ENCODE peak calls at places on chromosomes 16 and 17, in nine cellular contexts. One of them, this sample, is unnamed.

GRCh38 chr16:2228161-2228824 is 4.9 kb downstream of the E4F1 start:
- DNase-seq in COR-L47: no peak
- DNase-seq in ELR: no peak
- DNase-seq in NCI-H446: no peak
- DNase-seq in D341Med: no peak
- DNase-seq in fibroblast of the conjunctiva: no peak
- DNase-seq in stimulated activated CD4-positive, alpha-beta T cell treated with anti-CD3 and anti-CD28 coated beads, Interleukin-2, amount 100 ng/mL, for 24 hours: no peak
- DNase-seq in effector CD4-positive, alpha-beta T cell: no peak
- DNase-seq in naive B cell: no peak
- DNase-seq in this sample: no peak

GRCh38 chr17:67613961-67614360 is 103.8 kb upstream of the NOL11 start:
- DNase-seq in naive B cell: no peak
- DNase-seq in NCI-H446: no peak
- DNase-seq in effector CD4-positive, alpha-beta T cell: no peak
- DNase-seq in COR-L47: no peak
- DNase-seq in stimulated activated CD4-positive, alpha-beta T cell treated with anti-CD3 and anti-CD28 coated beads, Interleukin-2, amount 100 ng/mL, for 24 hours: no peak
- DNase-seq in ELR: no peak
- DNase-seq in fibroblast of the conjunctiva: no peak
- DNase-seq in D341Med: no peak
- DNase-seq in this sample: no peak

GRCh38 chr16:28295213-28295612 is 2.9 kb downstream of the SBK1 start:
- DNase-seq in NCI-H446: no peak
- DNase-seq in fibroblast of the conjunctiva: no peak
- DNase-seq in COR-L47: no peak
- DNase-seq in stimulated activated CD4-positive, alpha-beta T cell treated with anti-CD3 and anti-CD28 coated beads, Interleukin-2, amount 100 ng/mL, for 24 hours: no peak
- DNase-seq in effector CD4-positive, alpha-beta T cell: no peak
- DNase-seq in D341Med: no peak
- DNase-seq in ELR: no peak
- DNase-seq in naive B cell: no peak
- DNase-seq in this sample: no peak

GRCh38 chr16:11097094-11097781 is 152.9 kb downstream of the CLEC16A start:
- DNase-seq in NCI-H446: no peak
- DNase-seq in naive B cell: no peak
- DNase-seq in fibroblast of the conjunctiva: no peak
- DNase-seq in COR-L47: no peak
- DNase-seq in D341Med: no peak
- DNase-seq in effector CD4-positive, alpha-beta T cell: no peak
- DNase-seq in ELR: peak; percentile 35
- DNase-seq in stimulated activated CD4-positive, alpha-beta T cell treated with anti-CD3 and anti-CD28 coated beads, Interleukin-2, amount 100 ng/mL, for 24 hours: no peak
- DNase-seq in this sample: no peak

GRCh38 chr16:1347286-1347855 is 4.3 kb downstream of the TSR3 start:
- DNase-seq in COR-L47: no peak
- DNase-seq in ELR: no peak
- DNase-seq in NCI-H446: no peak
- DNase-seq in D341Med: no peak
- DNase-seq in naive B cell: no peak
- DNase-seq in stimulated activated CD4-positive, alpha-beta T cell treated with anti-CD3 and anti-CD28 coated beads, Interleukin-2, amount 100 ng/mL, for 24 hours: no peak
- DNase-seq in effector CD4-positive, alpha-beta T cell: no peak
- DNase-seq in fibroblast of the conjunctiva: no peak
- DNase-seq in this sample: no peak

GRCh38 chr16:31467151-31467550 is 4.8 kb upstream of the TGFB1I1 start:
- DNase-seq in COR-L47: no peak
- DNase-seq in D341Med: no peak
- DNase-seq in stimulated activated CD4-positive, alpha-beta T cell treated with anti-CD3 and anti-CD28 coated beads, Interleukin-2, amount 100 ng/mL, for 24 hours: no peak
- DNase-seq in fibroblast of the conjunctiva: no peak
- DNase-seq in naive B cell: no peak
- DNase-seq in ELR: peak; percentile 40
- DNase-seq in effector CD4-positive, alpha-beta T cell: no peak
- DNase-seq in NCI-H446: no peak
- DNase-seq in this sample: no peak

GRCh38 chr16:472199-472504 is 46.7 kb downstream of the RAB11FIP3 start:
- DNase-seq in stimulated activated CD4-positive, alpha-beta T cell treated with anti-CD3 and anti-CD28 coated beads, Interleukin-2, amount 100 ng/mL, for 24 hours: no peak
- DNase-seq in effector CD4-positive, alpha-beta T cell: no peak
- DNase-seq in D341Med: no peak
- DNase-seq in NCI-H446: no peak
- DNase-seq in ELR: no peak
- DNase-seq in naive B cell: no peak
- DNase-seq in fibroblast of the conjunctiva: no peak
- DNase-seq in COR-L47: no peak
- DNase-seq in this sample: no peak

GRCh38 chr17:6505425-6506142 is 50.8 kb downstream of the PITPNM3 start:
- DNase-seq in ELR: no peak
- DNase-seq in naive B cell: no peak
- DNase-seq in stimulated activated CD4-positive, alpha-beta T cell treated with anti-CD3 and anti-CD28 coated beads, Interleukin-2, amount 100 ng/mL, for 24 hours: no peak
- DNase-seq in fibroblast of the conjunctiva: no peak
- DNase-seq in effector CD4-positive, alpha-beta T cell: no peak
- DNase-seq in D341Med: no peak
- DNase-seq in COR-L47: no peak
- DNase-seq in NCI-H446: no peak
- DNase-seq in this sample: peak; percentile 69

GRCh38 chr16:53816211-53816610 is 112.3 kb downstream of the FTO start:
- DNase-seq in NCI-H446: no peak
- DNase-seq in fibroblast of the conjunctiva: no peak
- DNase-seq in stimulated activated CD4-positive, alpha-beta T cell treated with anti-CD3 and anti-CD28 coated beads, Interleukin-2, amount 100 ng/mL, for 24 hours: no peak
- DNase-seq in naive B cell: no peak
- DNase-seq in ELR: peak; percentile 18
- DNase-seq in effector CD4-positive, alpha-beta T cell: no peak
- DNase-seq in D341Med: no peak
- DNase-seq in COR-L47: no peak
- DNase-seq in this sample: no peak

GRCh38 chr16:86579268-86580062 is 1.1 kb downstream of the FOXL1 start:
- DNase-seq in naive B cell: no peak
- DNase-seq in D341Med: no peak
- DNase-seq in fibroblast of the conjunctiva: no peak
- DNase-seq in NCI-H446: no peak
- DNase-seq in ELR: peak; percentile 59
- DNase-seq in effector CD4-positive, alpha-beta T cell: no peak
- DNase-seq in stimulated activated CD4-positive, alpha-beta T cell treated with anti-CD3 and anti-CD28 coated beads, Interleukin-2, amount 100 ng/mL, for 24 hours: no peak
- DNase-seq in COR-L47: no peak
- DNase-seq in this sample: no peak

GRCh38 chr17:57090560-57091185 is 5.6 kb downstream of the AKAP1 start:
- DNase-seq in naive B cell: no peak
- DNase-seq in COR-L47: no peak
- DNase-seq in ELR: peak; percentile 18
- DNase-seq in fibroblast of the conjunctiva: no peak
- DNase-seq in stimulated activated CD4-positive, alpha-beta T cell treated with anti-CD3 and anti-CD28 coated beads, Interleukin-2, amount 100 ng/mL, for 24 hours: no peak
- DNase-seq in effector CD4-positive, alpha-beta T cell: no peak
- DNase-seq in D341Med: no peak
- DNase-seq in NCI-H446: no peak
- DNase-seq in this sample: no peak

GRCh38 chr17:59492091-59492451 is 73.3 kb upstream of the DHX40 start:
- DNase-seq in fibroblast of the conjunctiva: no peak
- DNase-seq in NCI-H446: no peak
- DNase-seq in stimulated activated CD4-positive, alpha-beta T cell treated with anti-CD3 and anti-CD28 coated beads, Interleukin-2, amount 100 ng/mL, for 24 hours: no peak
- DNase-seq in COR-L47: no peak
- DNase-seq in naive B cell: no peak
- DNase-seq in ELR: no peak
- DNase-seq in effector CD4-positive, alpha-beta T cell: no peak
- DNase-seq in D341Med: no peak
- DNase-seq in this sample: no peak

GRCh38 chr17:36602924-36603384 is 1.6 kb downstream of the MRM1 start:
- DNase-seq in effector CD4-positive, alpha-beta T cell: peak; percentile 54
- DNase-seq in D341Med: peak; percentile 83
- DNase-seq in COR-L47: peak; percentile 68
- DNase-seq in stimulated activated CD4-positive, alpha-beta T cell treated with anti-CD3 and anti-CD28 coated beads, Interleukin-2, amount 100 ng/mL, for 24 hours: peak; percentile 70
- DNase-seq in NCI-H446: peak; percentile 44
- DNase-seq in ELR: peak; percentile 76
- DNase-seq in fibroblast of the conjunctiva: peak; percentile 61
- DNase-seq in naive B cell: peak; percentile 63
- DNase-seq in this sample: peak; percentile 58

GRCh38 chr16:85650864-85651811 is 37.6 kb downstream of the GINS2 start:
- DNase-seq in D341Med: no peak
- DNase-seq in NCI-H446: no peak
- DNase-seq in COR-L47: peak; percentile 26
- DNase-seq in fibroblast of the conjunctiva: no peak
- DNase-seq in stimulated activated CD4-positive, alpha-beta T cell treated with anti-CD3 and anti-CD28 coated beads, Interleukin-2, amount 100 ng/mL, for 24 hours: no peak
- DNase-seq in ELR: no peak
- DNase-seq in naive B cell: no peak
- DNase-seq in effector CD4-positive, alpha-beta T cell: no peak
- DNase-seq in this sample: no peak

GRCh38 chr16:85274924-85275323 is 162.7 kb upstream of the CIBAR2 start:
- DNase-seq in ELR: no peak
- DNase-seq in naive B cell: no peak
- DNase-seq in effector CD4-positive, alpha-beta T cell: no peak
- DNase-seq in D341Med: no peak
- DNase-seq in stimulated activated CD4-positive, alpha-beta T cell treated with anti-CD3 and anti-CD28 coated beads, Interleukin-2, amount 100 ng/mL, for 24 hours: no peak
- DNase-seq in NCI-H446: no peak
- DNase-seq in fibroblast of the conjunctiva: no peak
- DNase-seq in COR-L47: no peak
- DNase-seq in this sample: no peak

GRCh38 chr17:30915833-30916611 is 5.7 kb upstream of the ADAP2 start:
- DNase-seq in fibroblast of the conjunctiva: no peak
- DNase-seq in COR-L47: no peak
- DNase-seq in NCI-H446: no peak
- DNase-seq in naive B cell: no peak
- DNase-seq in stimulated activated CD4-positive, alpha-beta T cell treated with anti-CD3 and anti-CD28 coated beads, Interleukin-2, amount 100 ng/mL, for 24 hours: no peak
- DNase-seq in D341Med: no peak
- DNase-seq in effector CD4-positive, alpha-beta T cell: no peak
- DNase-seq in ELR: no peak
- DNase-seq in this sample: no peak

GRCh38 chr16:77250395-77250794 is 51.2 kb downstream of the SYCE1L start:
- DNase-seq in fibroblast of the conjunctiva: peak; percentile 13
- DNase-seq in NCI-H446: no peak
- DNase-seq in stimulated activated CD4-positive, alpha-beta T cell treated with anti-CD3 and anti-CD28 coated beads, Interleukin-2, amount 100 ng/mL, for 24 hours: no peak
- DNase-seq in ELR: no peak
- DNase-seq in effector CD4-positive, alpha-beta T cell: no peak
- DNase-seq in naive B cell: no peak
- DNase-seq in COR-L47: no peak
- DNase-seq in D341Med: no peak
- DNase-seq in this sample: no peak

GRCh38 chr17:63697341-63698286 is 2.3 kb downstream of the LIMD2 start:
- DNase-seq in naive B cell: peak; percentile 94
- DNase-seq in stimulated activated CD4-positive, alpha-beta T cell treated with anti-CD3 and anti-CD28 coated beads, Interleukin-2, amount 100 ng/mL, for 24 hours: peak; percentile 77
- DNase-seq in COR-L47: no peak
- DNase-seq in effector CD4-positive, alpha-beta T cell: peak; percentile 82
- DNase-seq in D341Med: peak; percentile 78
- DNase-seq in NCI-H446: no peak
- DNase-seq in fibroblast of the conjunctiva: no peak
- DNase-seq in ELR: peak; percentile 48
- DNase-seq in this sample: peak; percentile 48

GRCh38 chr17:41522301-41523224 is 3.9 kb upstream of the KRT15 start:
- DNase-seq in ELR: no peak
- DNase-seq in naive B cell: no peak
- DNase-seq in effector CD4-positive, alpha-beta T cell: no peak
- DNase-seq in fibroblast of the conjunctiva: no peak
- DNase-seq in stimulated activated CD4-positive, alpha-beta T cell treated with anti-CD3 and anti-CD28 coated beads, Interleukin-2, amount 100 ng/mL, for 24 hours: no peak
- DNase-seq in COR-L47: no peak
- DNase-seq in D341Med: no peak
- DNase-seq in NCI-H446: no peak
- DNase-seq in this sample: no peak

GRCh38 chr16:51150159-51150893 is 744 bp downstream of the SALL1 start:
- DNase-seq in D341Med: no peak
- DNase-seq in naive B cell: no peak
- DNase-seq in fibroblast of the conjunctiva: no peak
- DNase-seq in effector CD4-positive, alpha-beta T cell: no peak
- DNase-seq in NCI-H446: no peak
- DNase-seq in COR-L47: no peak
- DNase-seq in stimulated activated CD4-positive, alpha-beta T cell treated with anti-CD3 and anti-CD28 coated beads, Interleukin-2, amount 100 ng/mL, for 24 hours: no peak
- DNase-seq in ELR: peak; percentile 22
- DNase-seq in this sample: no peak

GRCh38 chr17:48546187-48546923 is 1.4 kb upstream of the HOXB2 start:
- DNase-seq in D341Med: no peak
- DNase-seq in COR-L47: no peak
- DNase-seq in ELR: no peak
- DNase-seq in fibroblast of the conjunctiva: no peak
- DNase-seq in NCI-H446: peak; percentile 50
- DNase-seq in naive B cell: no peak
- DNase-seq in stimulated activated CD4-positive, alpha-beta T cell treated with anti-CD3 and anti-CD28 coated beads, Interleukin-2, amount 100 ng/mL, for 24 hours: no peak
- DNase-seq in effector CD4-positive, alpha-beta T cell: no peak
- DNase-seq in this sample: no peak

GRCh38 chr17:60256174-60256573 is 106.4 kb downstream of the CA4 start:
- DNase-seq in D341Med: no peak
- DNase-seq in NCI-H446: no peak
- DNase-seq in naive B cell: no peak
- DNase-seq in COR-L47: no peak
- DNase-seq in ELR: peak; percentile 43
- DNase-seq in fibroblast of the conjunctiva: no peak
- DNase-seq in effector CD4-positive, alpha-beta T cell: no peak
- DNase-seq in stimulated activated CD4-positive, alpha-beta T cell treated with anti-CD3 and anti-CD28 coated beads, Interleukin-2, amount 100 ng/mL, for 24 hours: no peak
- DNase-seq in this sample: peak; percentile 31

GRCh38 chr17:32646941-32647340 is 160.1 kb downstream of the CDK5R1 start:
- DNase-seq in ELR: no peak
- DNase-seq in naive B cell: no peak
- DNase-seq in NCI-H446: no peak
- DNase-seq in COR-L47: no peak
- DNase-seq in fibroblast of the conjunctiva: no peak
- DNase-seq in effector CD4-positive, alpha-beta T cell: no peak
- DNase-seq in D341Med: no peak
- DNase-seq in stimulated activated CD4-positive, alpha-beta T cell treated with anti-CD3 and anti-CD28 coated beads, Interleukin-2, amount 100 ng/mL, for 24 hours: no peak
- DNase-seq in this sample: no peak

GRCh38 chr16:16112450-16113053 is 110.7 kb downstream of the ABCC6 start:
- DNase-seq in fibroblast of the conjunctiva: no peak
- DNase-seq in NCI-H446: no peak
- DNase-seq in ELR: no peak
- DNase-seq in COR-L47: no peak
- DNase-seq in naive B cell: no peak
- DNase-seq in D341Med: no peak
- DNase-seq in stimulated activated CD4-positive, alpha-beta T cell treated with anti-CD3 and anti-CD28 coated beads, Interleukin-2, amount 100 ng/mL, for 24 hours: no peak
- DNase-seq in effector CD4-positive, alpha-beta T cell: no peak
- DNase-seq in this sample: no peak

GRCh38 chr16:53073053-53073452 is 18.3 kb downstream of the CHD9 start:
- DNase-seq in COR-L47: no peak
- DNase-seq in effector CD4-positive, alpha-beta T cell: no peak
- DNase-seq in NCI-H446: no peak
- DNase-seq in naive B cell: no peak
- DNase-seq in ELR: no peak
- DNase-seq in fibroblast of the conjunctiva: no peak
- DNase-seq in stimulated activated CD4-positive, alpha-beta T cell treated with anti-CD3 and anti-CD28 coated beads, Interleukin-2, amount 100 ng/mL, for 24 hours: no peak
- DNase-seq in D341Med: no peak
- DNase-seq in this sample: no peak

GRCh38 chr16:53892155-53892554 is 188.2 kb downstream of the FTO start:
- DNase-seq in COR-L47: peak; percentile 16
- DNase-seq in ELR: peak; percentile 66
- DNase-seq in naive B cell: no peak
- DNase-seq in effector CD4-positive, alpha-beta T cell: peak; percentile 8
- DNase-seq in NCI-H446: peak; percentile 12
- DNase-seq in fibroblast of the conjunctiva: peak; percentile 51
- DNase-seq in D341Med: peak; percentile 60
- DNase-seq in stimulated activated CD4-positive, alpha-beta T cell treated with anti-CD3 and anti-CD28 coated beads, Interleukin-2, amount 100 ng/mL, for 24 hours: peak; percentile 39
- DNase-seq in this sample: peak; percentile 44

GRCh38 chr17:1769826-1770477 is 8.1 kb downstream of the SERPINF1 start:
- DNase-seq in naive B cell: peak; percentile 30
- DNase-seq in D341Med: no peak
- DNase-seq in ELR: no peak
- DNase-seq in NCI-H446: no peak
- DNase-seq in COR-L47: no peak
- DNase-seq in effector CD4-positive, alpha-beta T cell: no peak
- DNase-seq in stimulated activated CD4-positive, alpha-beta T cell treated with anti-CD3 and anti-CD28 coated beads, Interleukin-2, amount 100 ng/mL, for 24 hours: peak; percentile 10
- DNase-seq in fibroblast of the conjunctiva: no peak
- DNase-seq in this sample: no peak

GRCh38 chr16:64450170-64450569 is 671.7 kb downstream of the CDH11 start:
- DNase-seq in naive B cell: no peak
- DNase-seq in stimulated activated CD4-positive, alpha-beta T cell treated with anti-CD3 and anti-CD28 coated beads, Interleukin-2, amount 100 ng/mL, for 24 hours: no peak
- DNase-seq in NCI-H446: no peak
- DNase-seq in effector CD4-positive, alpha-beta T cell: no peak
- DNase-seq in ELR: peak; percentile 28
- DNase-seq in COR-L47: no peak
- DNase-seq in D341Med: no peak
- DNase-seq in fibroblast of the conjunctiva: peak; percentile 14
- DNase-seq in this sample: no peak

GRCh38 chr16:47143677-47144558 is at the start of gene NETO2:
- DNase-seq in stimulated activated CD4-positive, alpha-beta T cell treated with anti-CD3 and anti-CD28 coated beads, Interleukin-2, amount 100 ng/mL, for 24 hours: peak; percentile 74
- DNase-seq in COR-L47: peak; percentile 41
- DNase-seq in naive B cell: peak; percentile 65
- DNase-seq in fibroblast of the conjunctiva: no peak
- DNase-seq in ELR: peak; percentile 63
- DNase-seq in NCI-H446: no peak
- DNase-seq in D341Med: peak; percentile 91
- DNase-seq in effector CD4-positive, alpha-beta T cell: peak; percentile 49
- DNase-seq in this sample: peak; percentile 18

GRCh38 chr17:17351356-17351891 is 48.3 kb downstream of the NT5M start:
- DNase-seq in naive B cell: no peak
- DNase-seq in fibroblast of the conjunctiva: no peak
- DNase-seq in ELR: no peak
- DNase-seq in stimulated activated CD4-positive, alpha-beta T cell treated with anti-CD3 and anti-CD28 coated beads, Interleukin-2, amount 100 ng/mL, for 24 hours: no peak
- DNase-seq in COR-L47: no peak
- DNase-seq in effector CD4-positive, alpha-beta T cell: no peak
- DNase-seq in D341Med: peak; percentile 5
- DNase-seq in NCI-H446: no peak
- DNase-seq in this sample: no peak

GRCh38 chr16:67086829-67087228 is 22.9 kb upstream of the PHAF1 start:
- DNase-seq in stimulated activated CD4-positive, alpha-beta T cell treated with anti-CD3 and anti-CD28 coated beads, Interleukin-2, amount 100 ng/mL, for 24 hours: no peak
- DNase-seq in naive B cell: no peak
- DNase-seq in COR-L47: no peak
- DNase-seq in D341Med: no peak
- DNase-seq in fibroblast of the conjunctiva: peak; percentile 14
- DNase-seq in effector CD4-positive, alpha-beta T cell: no peak
- DNase-seq in ELR: no peak
- DNase-seq in NCI-H446: no peak
- DNase-seq in this sample: no peak

This sample was measured in A172.